ENCODE peak calls at places on chromosomes 5 and 9, in four cellular contexts. R is body of pancreas, G is heart right ventricle, A is uterus. P is an unnamed sample. For H3K9me3, the result is how much of the 10 kb centered on the place peaks cover.

GRCh38 chr9:125284855-125285254 is 23.2 kb downstream of the GAPVD1 start:
- DNase-seq in G (no peak), A (no peak), R (no peak), P (no peak)

GRCh38 chr9:95507456-95508241 is 9.1 kb downstream of the PTCH1 start:
- DNase-seq in R (peak), G (peak), A (peak), P (peak)

GRCh38 chr9:99998266-99998665 is 91.8 kb downstream of the STX17 start:
- DNase-seq in G (no peak), R (no peak), A (no peak), P (no peak)

GRCh38 chr5:43485406-43485805 is 1.7 kb upstream of the TMEM267 start:
- DNase-seq in G (no peak), R (no peak), A (no peak), P (peak)

GRCh38 chr5:98938459-98938858 is 9.7 kb upstream of the CHD1 start:
- DNase-seq in R (no peak), G (no peak), A (no peak), P (no peak)

GRCh38 chr9:125915606-125916005 is 168.4 kb downstream of the PBX3 start:
- DNase-seq in R (no peak), A (no peak), G (no peak), P (no peak)

GRCh38 chr5:163306421-163306820 is 131.0 kb upstream of the CCNG1 start:
- DNase-seq in G (no peak), A (no peak), R (no peak), P (no peak)

GRCh38 chr9:123749580-123750202 is 180.2 kb downstream of the DENND1A start:
- DNase-seq in A (no peak), R (no peak), G (no peak), P (no peak)

GRCh38 chr5:90613918-90614504 is 55.4 kb downstream of the ADGRV1 start:
- DNase-seq in G (no peak), A (no peak), R (no peak), P (no peak)

GRCh38 chr5:133274597-133274935 is 222.8 kb downstream of the HSPA4 start:
- DNase-seq in R (no peak), G (no peak), A (no peak), P (no peak)

GRCh38 chr9:121376214-121376830 is 6.3 kb upstream of the STOM start:
- DNase-seq in G (no peak), A (no peak), R (no peak), P (no peak)

GRCh38 chr5:95780597-95780996 is 41.9 kb downstream of the GLRX start:
- DNase-seq in G (no peak), R (no peak), A (peak), P (no peak)

GRCh38 chr9:78163834-78164233 is 72.0 kb upstream of the CEP78 start:
- DNase-seq in R (no peak), G (no peak), A (no peak), P (no peak)

GRCh38 chr9:129798973-129799372 is 4.0 kb upstream of the TOR1B start:
- DNase-seq in A (no peak), R (no peak), G (no peak), P (no peak)

GRCh38 chr9:136903041-136903554 is 16.8 kb downstream of the TRAF2 start:
- DNase-seq in A (no peak), G (peak), R (peak), P (peak)

GRCh38 chr5:78985407-78986223 is 505 bp upstream of the ARSB start:
- DNase-seq in G (no peak), A (peak), R (peak), P (no peak)

GRCh38 chr5:150599917-150600511 is 40.4 kb upstream of the SYNPO start:
- DNase-seq in G (peak), R (peak), A (peak), P (peak)

GRCh38 chr5:107633171-107633901 is 37.4 kb downstream of the EFNA5 start:
- DNase-seq in G (no peak), R (no peak), A (no peak), P (no peak)

GRCh38 chr9:70049672-70050271 is 6.1 kb downstream of the MAMDC2 start:
- DNase-seq in G (peak), A (peak), R (peak), P (peak)

GRCh38 chr9:272251-273213 is 57.9 kb downstream of the DOCK8 start:
- DNase-seq in A (peak), R (no peak), G (no peak), P (no peak)

GRCh38 chr9:95268681-95269080 is 48.8 kb downstream of the FANCC start:
- DNase-seq in A (no peak), R (peak), G (no peak), P (no peak)

GRCh38 chr5:18761801-18762200 is 1127.5 kb downstream of the TAF11L14 start:
- DNase-seq in G (no peak), A (no peak), R (no peak), P (no peak)

GRCh38 chr5:78530342-78531096 is 118.1 kb downstream of the LHFPL2 start:
- DNase-seq in G (no peak), R (no peak), A (no peak), P (no peak)

GRCh38 chr5:85769347-85769746 is 848.4 kb upstream of the COX7C start:
- DNase-seq in A (no peak), R (no peak), G (no peak), P (no peak)
- H3K9me3 ChIP-seq in A (under half), R (under half), G (under half), P (under half)

DNA sequence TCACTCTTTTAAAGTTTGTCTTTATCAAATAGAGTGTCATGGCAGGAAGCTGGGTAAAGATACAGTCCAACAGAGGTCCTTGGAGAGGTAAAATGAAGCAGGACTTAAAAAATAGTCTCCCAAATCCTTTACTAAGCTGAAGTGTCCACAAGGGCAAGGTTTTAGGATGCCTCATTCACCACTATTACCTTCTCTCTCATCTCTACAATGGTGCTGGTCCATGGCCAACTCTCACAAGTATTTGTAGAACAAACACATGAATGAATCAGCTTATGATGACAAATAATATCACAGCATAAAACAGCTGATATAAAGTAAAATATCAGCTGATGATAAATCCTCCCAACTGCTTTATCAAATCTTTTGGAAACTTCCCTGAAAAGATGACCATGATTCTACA is 162.3 kb upstream of the ZNF462 start:
- DNase-seq in A (no peak), G (no peak), R (no peak), P (no peak)
- H3K4me3 ChIP-seq in A (no peak), G (no peak), R (no peak), P (no peak)

DNA sequence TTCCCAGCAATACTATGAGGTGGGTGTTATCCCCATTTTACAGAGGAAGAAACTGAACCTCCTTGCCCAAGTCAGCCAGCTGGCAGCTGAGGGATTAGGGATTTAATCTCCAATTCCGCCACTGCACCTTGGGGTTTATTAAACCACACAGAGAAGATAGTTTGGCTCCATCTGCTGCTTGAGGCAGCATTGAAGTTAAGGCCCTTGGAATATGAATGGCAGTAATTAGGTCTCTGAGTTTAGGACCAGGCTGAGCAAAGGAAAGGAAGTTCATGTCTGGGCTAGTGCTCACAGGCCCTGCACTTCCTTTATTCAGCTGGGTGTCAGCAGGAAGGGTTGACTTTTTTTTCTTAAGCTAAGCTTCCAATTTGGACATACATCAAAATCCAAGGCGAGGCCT is 86.9 kb upstream of the GDNF start:
- DNase-seq in A (no peak), G (no peak), R (no peak), P (no peak)
- TF ChIP-seq CTCF in A (no peak), G (no peak), R (no peak), P (no peak)

DNA sequence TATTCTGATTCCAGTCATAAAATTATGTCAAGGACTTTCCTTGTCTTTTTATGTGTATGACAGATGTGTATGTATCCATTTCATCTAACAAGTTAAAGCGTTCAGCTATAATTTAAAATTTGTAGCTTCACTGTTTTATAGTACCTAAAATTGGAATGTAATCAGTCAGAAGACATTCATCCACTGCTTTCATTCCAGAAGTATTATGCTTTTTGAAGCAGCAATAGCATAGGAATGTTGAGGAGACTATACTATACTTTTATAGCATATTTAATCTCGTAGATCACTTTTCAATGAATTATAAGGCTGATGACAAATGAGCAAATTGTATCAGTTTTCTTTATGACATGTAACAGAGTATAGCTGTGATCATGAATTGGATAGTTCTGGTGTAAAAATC is 6.9 kb downstream of the PCDHGA12 start:
- DNase-seq in A (no peak), R (no peak), G (no peak), P (no peak)
- H3K9me3 ChIP-seq in A (half or more), R (under half), G (under half), P (half or more)

GRCh38 chr5:36152324-36153298 is 700 bp downstream of the SKP2 start:
- DNase-seq in A (no peak), R (no peak), G (no peak), P (no peak)
- H3K4me3 ChIP-seq in A (peak), R (peak), G (peak), P (peak)

DNA sequence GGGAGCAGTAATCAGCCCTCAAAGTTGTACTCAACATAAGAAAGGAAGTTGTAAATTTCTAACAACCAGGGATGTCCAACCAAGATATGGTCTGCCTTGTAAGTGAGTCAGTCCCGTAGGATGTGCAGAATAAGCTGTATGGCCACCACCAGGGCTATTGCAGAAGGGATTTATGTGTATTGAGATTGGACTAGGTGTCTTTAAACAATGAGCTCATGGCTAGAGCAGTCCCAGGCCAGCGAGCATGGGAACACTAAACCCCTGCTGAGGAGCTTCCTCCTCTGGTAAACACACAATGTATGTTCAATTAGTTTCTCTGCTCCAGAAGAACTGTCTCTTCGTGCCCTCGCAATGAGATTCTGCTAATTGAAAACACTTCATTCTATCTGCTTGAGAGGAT is 154.9 kb downstream of the FAM114A2 start:
- DNase-seq in G (no peak), A (no peak), R (no peak), P (no peak)
- TF ChIP-seq CTCF in G (no peak), A (no peak), R (no peak), P (no peak)

DNA sequence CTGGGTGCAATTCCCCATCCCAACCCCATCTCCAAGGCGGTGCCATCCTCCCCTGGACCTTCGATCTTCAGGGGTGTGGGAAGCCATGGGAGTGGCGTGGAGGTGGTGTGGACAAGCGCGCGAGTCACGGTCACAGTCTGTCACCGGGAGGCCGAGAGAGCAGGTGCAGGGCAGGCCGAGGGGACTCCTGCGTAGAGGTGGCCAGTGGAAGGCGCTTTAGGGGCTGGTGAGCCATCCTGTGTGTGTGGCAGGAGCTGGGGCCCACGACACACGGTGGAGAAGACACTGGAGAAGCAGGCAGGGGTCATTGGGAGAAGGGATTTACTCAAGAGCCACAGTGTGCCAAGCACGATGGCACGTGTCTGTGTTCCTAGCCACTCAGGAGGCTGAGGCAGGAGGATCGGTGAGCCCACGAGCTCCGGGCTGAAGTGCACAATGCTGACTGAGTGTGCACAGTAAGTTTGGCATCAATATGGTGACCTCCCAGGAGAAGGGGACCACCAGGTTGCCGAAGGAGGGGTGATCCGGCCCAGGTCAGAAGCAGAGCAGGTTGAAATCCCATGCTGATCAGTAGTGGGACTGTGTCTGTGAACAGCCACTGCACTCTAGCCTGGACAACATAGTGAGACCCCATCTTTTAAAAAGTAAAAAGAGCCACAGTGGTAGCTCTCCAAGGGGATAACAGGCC is 145.1 kb upstream of the PHYKPL start:
- DNase-seq in A (no peak), R (no peak), G (no peak), P (no peak)
- H3K9me3 ChIP-seq in A (under half), R (under half), G (under half), P (under half)

GRCh38 chr5:36070687-36071571 is 4.2 kb upstream of the UGT3A2 start:
- DNase-seq in R (peak), G (no peak), A (no peak), P (no peak)
- H3K4me3 ChIP-seq in R (no peak), G (no peak), A (no peak), P (no peak)

GRCh38 chr9:112970939-112971338 is 41.1 kb downstream of the ZNF883 start:
- DNase-seq in G (no peak), R (no peak), A (no peak), P (no peak)
- TF ChIP-seq CTCF in G (no peak), R (no peak), A (no peak), P (no peak)